ENCODE peak calls at places on chromosomes 13 and 19, in five cellular contexts. T, U, C, Q and A are unnamed samples. For H3K9me3 and H3K27me3, the result is how much of the 10 kb centered on the place peaks cover.

GRCh38 chr19:3725640-3726310 is 17.6 kb downstream of the TJP3 start:
- DNase-seq in T (no peak), U (no peak), C (no peak), Q (peak), A (no peak)

GRCh38 chr19:35089554-35089953 is 26.1 kb upstream of the FXYD3 start:
- DNase-seq in T (no peak), U (no peak), C (no peak), Q (no peak), A (no peak)

GRCh38 chr13:68390987-68391386 is 1160.9 kb upstream of the PCDH9 start:
- DNase-seq in T (no peak), U (no peak), C (no peak), Q (no peak), A (no peak)

GRCh38 chr19:1247747-1248453 is 483 bp upstream of the MIDN start:
- DNase-seq in T (peak), U (no peak), C (no peak), Q (peak), A (peak)

GRCh38 chr19:14516746-14517438 is 1.3 kb downstream of the DNAJB1 start:
- DNase-seq in T (peak), U (no peak), C (no peak), Q (no peak), A (no peak)

GRCh38 chr13:38391341-38391740 is 41.7 kb downstream of the UFM1 start:
- DNase-seq in T (no peak), U (no peak), C (no peak), Q (no peak), A (no peak)

GRCh38 chr13:92097337-92097903 is 699.0 kb downstream of the GPC5 start:
- DNase-seq in T (no peak), U (no peak), C (no peak), Q (no peak), A (no peak)

GRCh38 chr19:35309481-35310279 is 17.7 kb downstream of the MAG start:
- DNase-seq in T (no peak), U (no peak), C (no peak), Q (peak), A (peak)

GRCh38 chr13:29664591-29664990 is 69.1 kb upstream of the SLC7A1 start:
- DNase-seq in T (no peak), U (no peak), C (no peak), Q (no peak), A (no peak)

GRCh38 chr19:39684283-39684682 is 20.0 kb upstream of the LGALS14 start:
- DNase-seq in T (no peak), U (no peak), C (no peak), Q (no peak), A (no peak)

GRCh38 chr13:105389373-105389772 is 1146.1 kb downstream of the EFNB2 start:
- DNase-seq in T (no peak), U (no peak), C (no peak), Q (no peak), A (no peak)

GRCh38 chr13:30856004-30856790 is 49.9 kb upstream of the MEDAG start:
- DNase-seq in T (no peak), U (no peak), C (no peak), Q (no peak), A (no peak)

GRCh38 chr13:96091164-96091931 is 1.4 kb downstream of the HS6ST3 start:
- DNase-seq in T (peak), U (no peak), C (peak), Q (peak), A (peak)

GRCh38 chr13:109781384-109782065 is 4.9 kb downstream of the IRS2 start:
- DNase-seq in T (peak), U (no peak), C (no peak), Q (no peak), A (peak)

GRCh38 chr13:114089341-114089740 is 43.1 kb downstream of the RASA3 start:
- DNase-seq in T (no peak), U (no peak), C (no peak), Q (no peak), A (peak)

GRCh38 chr13:77298403-77298802 is 28.5 kb downstream of the MYCBP2 start:
- DNase-seq in T (no peak), U (no peak), C (no peak), Q (no peak), A (no peak)

GRCh38 chr19:14059093-14059480 is 2.8 kb downstream of the PALM3 start:
- DNase-seq in T (no peak), U (peak), C (peak), Q (no peak), A (peak)

GRCh38 chr19:47633516-47633915 is 24.6 kb downstream of the BICRA start:
- DNase-seq in T (no peak), U (no peak), C (no peak), Q (no peak), A (no peak)

GRCh38 chr19:1579222-1579621 is 11.1 kb upstream of the MEX3D start:
- DNase-seq in T (no peak), U (no peak), C (no peak), Q (no peak), A (no peak)

GRCh38 chr19:18723871-18724377 is 40.4 kb downstream of the CRTC1 start:
- DNase-seq in T (no peak), U (no peak), C (no peak), Q (no peak), A (no peak)

GRCh38 chr13:41973247-41973741 is 12.4 kb upstream of the VWA8 start:
- DNase-seq in T (peak), U (no peak), C (no peak), Q (no peak), A (no peak)

GRCh38 chr13:52924241-52925148 is 76.1 kb upstream of the PCDH8 start:
- DNase-seq in T (no peak), U (no peak), C (no peak), Q (no peak), A (peak)

GRCh38 chr13:25538276-25538675 is 166.5 kb downstream of the ATP8A2 start:
- DNase-seq in T (no peak), U (no peak), C (no peak), Q (no peak), A (no peak)

GRCh38 chr13:86572115-86572514 is 772.9 kb upstream of the SLITRK6 start:
- DNase-seq in T (peak), U (no peak), C (no peak), Q (no peak), A (no peak)

GRCh38 chr19:35901055-35901644 is 810 bp upstream of the NFKBID start:
- DNase-seq in T (peak), U (no peak), C (no peak), Q (no peak), A (peak)

GRCh38 chr13:48131481-48131992 is 36.6 kb upstream of the MED4 start:
- DNase-seq in T (no peak), U (no peak), C (no peak), Q (no peak), A (no peak)

GRCh38 chr13:48126944-48127814 is 32.3 kb upstream of the MED4 start:
- DNase-seq in T (peak), U (peak), C (peak), Q (peak), A (peak)

GRCh38 chr13:48138270-48138669 is 43.4 kb upstream of the MED4 start:
- DNase-seq in T (no peak), U (no peak), C (no peak), Q (no peak), A (no peak)

DNA sequence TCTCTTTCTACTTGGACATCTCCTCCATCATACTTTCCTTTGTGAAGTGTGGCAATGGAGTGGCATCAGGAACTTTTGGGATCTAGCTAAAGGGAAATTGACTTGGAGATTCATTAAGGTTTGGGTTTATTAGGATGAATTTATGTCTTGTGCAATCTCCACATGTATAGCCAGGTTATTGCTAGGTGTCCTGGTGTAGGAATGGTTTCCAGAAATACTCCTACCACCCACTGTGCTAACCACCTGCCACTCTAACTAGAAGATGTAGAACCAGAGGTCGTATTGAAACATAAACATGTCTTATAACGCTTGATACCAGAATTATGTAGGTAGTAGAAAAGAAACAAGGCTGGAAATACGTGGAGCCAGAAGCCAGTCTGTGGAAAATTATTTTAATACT is 38.1 kb upstream of the MED4 start:
- DNase-seq in T (no peak), U (no peak), C (no peak), Q (no peak), A (no peak)
- H3K9me3 ChIP-seq in T (under half), U (under half), C (under half), Q (under half), A (under half)

GRCh38 chr19:28862238-28862637 is 350.7 kb downstream of the UQCRFS1 start:
- DNase-seq in T (peak), U (no peak), C (no peak), Q (no peak), A (no peak)

GRCh38 chr19:28867978-28868377 is 345.0 kb downstream of the UQCRFS1 start:
- DNase-seq in T (no peak), U (no peak), C (no peak), Q (no peak), A (no peak)

GRCh38 chr19:28864577-28865042 is 348.3 kb downstream of the UQCRFS1 start:
- DNase-seq in T (no peak), U (no peak), C (no peak), Q (peak), A (peak)

GRCh38 chr19:28859811-28860210 is 353.1 kb downstream of the UQCRFS1 start:
- DNase-seq in T (no peak), U (no peak), C (no peak), Q (no peak), A (no peak)

DNA sequence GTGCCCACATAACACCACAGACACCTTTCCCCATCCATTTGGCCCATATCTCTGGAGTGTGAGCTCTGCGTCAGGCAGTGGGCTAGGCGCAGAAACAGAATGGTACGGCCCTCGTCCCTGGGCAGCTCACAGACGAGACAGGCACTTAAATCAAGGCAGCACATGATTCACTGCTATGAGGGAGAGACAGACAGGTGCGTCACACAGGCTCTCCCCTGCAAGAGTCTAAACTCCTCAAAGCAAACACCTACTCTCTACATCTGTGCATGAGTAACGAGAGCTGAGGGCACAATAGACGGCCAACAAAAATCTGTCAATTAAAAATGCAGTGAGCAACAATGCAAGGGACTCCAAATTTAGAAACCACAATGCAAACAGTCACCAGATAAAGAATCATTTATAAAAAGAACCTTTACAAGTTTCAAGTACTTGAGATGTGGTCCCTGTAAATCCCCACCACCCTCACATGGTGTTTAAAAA is 348.9 kb downstream of the UQCRFS1 start:
- DNase-seq in T (no peak), U (no peak), C (no peak), Q (no peak), A (no peak)
- H3K27me3 ChIP-seq in T (under half), U (under half), C (under half), Q (under half), A (under half)

DNA sequence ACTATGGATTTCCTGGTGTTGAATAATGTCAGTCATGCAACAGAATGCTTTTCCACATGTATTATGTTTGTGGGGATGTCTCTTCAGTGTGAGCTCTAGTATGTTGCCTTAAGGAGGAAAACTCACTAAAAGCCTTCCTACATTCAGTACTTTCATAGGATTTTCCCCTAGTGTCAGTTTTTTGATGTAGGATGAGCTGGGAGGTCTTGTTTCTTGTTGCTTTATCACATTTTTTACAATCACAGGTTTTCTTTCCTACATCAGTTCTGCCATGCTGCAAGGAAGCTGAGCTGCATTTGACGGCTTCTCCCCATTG is 8.5 kb upstream of the USP29 start:
- DNase-seq in T (no peak), U (no peak), C (no peak), Q (no peak), A (no peak)
- H3K9me3 ChIP-seq in T (under half), U (under half), C (under half), Q (under half), A (under half)

DNA sequence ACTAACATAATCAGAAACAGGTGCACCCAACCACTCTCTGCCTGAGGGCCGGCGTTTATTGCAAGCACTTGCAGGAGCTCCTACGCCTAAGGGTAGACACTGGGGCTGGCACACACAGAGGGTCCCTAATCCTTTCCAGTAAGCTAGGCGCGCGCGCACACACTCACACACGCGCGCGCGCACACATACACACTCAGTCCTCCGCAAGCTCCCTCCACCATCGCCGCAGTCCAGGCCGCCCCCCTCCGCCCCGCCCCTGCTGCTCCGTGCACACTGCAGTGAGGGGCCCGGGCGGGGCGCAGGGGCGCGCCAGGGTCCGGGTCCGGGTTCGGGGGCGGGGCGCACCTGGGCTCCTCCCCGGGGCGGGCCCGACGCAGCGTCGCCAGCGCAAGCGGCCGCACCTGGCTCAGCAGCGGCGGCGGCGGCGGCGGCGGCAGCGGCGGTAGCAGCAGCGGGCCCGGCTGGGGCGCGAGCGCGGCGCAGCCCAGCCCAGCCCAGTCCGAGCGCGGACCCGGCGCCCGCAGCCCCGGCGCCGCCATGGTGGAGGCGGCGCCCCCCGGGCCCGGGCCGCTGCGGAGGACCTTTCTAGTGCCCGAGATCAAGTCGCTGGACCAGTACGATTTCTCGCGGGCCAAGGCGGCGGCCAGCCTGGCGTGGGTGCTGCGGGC is at the start of gene CAMSAP3:
- DNase-seq in T (peak), U (no peak), C (peak), Q (peak), A (no peak)
- H3K27me3 ChIP-seq in T (under half), U (under half), C (under half), Q (under half), A (under half)

DNA sequence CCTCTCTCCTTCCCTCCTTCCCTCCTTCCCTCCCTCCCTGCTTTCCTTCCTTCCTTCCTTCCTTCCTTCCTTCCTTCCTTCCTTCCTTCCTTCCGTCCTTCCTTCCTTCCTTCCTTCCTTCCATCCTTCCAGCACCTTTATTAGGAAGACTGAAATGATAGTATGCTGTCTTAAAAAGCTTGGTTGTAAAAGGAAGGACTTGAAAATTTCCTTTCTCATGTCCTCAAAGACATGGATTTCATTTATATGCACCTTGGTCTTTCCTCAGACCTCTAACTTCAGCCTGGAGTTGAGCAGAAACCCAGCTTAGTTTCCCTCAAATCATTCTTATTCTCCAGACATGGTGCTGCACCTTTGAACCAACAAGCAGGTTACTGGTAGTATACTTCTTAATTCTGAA is 141.7 kb downstream of the GPC6 start:
- DNase-seq in T (no peak), U (no peak), C (no peak), Q (no peak), A (no peak)
- H3K9me3 ChIP-seq in T (under half), U (under half), C (under half), Q (under half), A (under half)

DNA sequence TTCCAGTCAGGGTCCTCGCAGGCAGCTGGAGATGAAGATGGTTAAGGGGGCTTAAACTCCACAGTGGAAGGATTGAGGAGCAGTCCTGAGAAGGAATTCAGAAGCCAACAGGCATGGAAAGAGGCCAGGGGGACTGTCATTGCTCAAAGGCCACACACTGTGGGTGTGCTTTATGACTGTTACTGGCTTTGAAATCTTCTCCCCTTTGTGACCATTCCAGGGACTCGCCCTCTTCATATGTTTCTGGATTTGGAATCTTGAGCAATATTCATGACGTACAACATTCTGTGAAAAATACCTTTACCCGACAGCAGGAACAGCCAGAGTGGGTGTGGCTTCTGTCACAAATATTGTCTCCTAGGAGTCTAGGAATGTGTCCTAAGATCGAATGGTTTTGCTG is 16.6 kb downstream of the CEACAM7 start:
- DNase-seq in T (no peak), U (no peak), C (no peak), Q (no peak), A (no peak)
- H3K27me3 ChIP-seq in T (under half), U (under half), C (under half), Q (under half), A (under half)

GRCh38 chr19:58217607-58218391 is 10.9 kb upstream of the ZNF544 start:
- DNase-seq in T (no peak), U (no peak), C (no peak), Q (no peak), A (no peak)

GRCh38 chr19:58213075-58213369 is 15.7 kb upstream of the ZNF544 start:
- DNase-seq in T (no peak), U (no peak), C (no peak), Q (no peak), A (no peak)

GRCh38 chr19:58217069-58217481 is 11.6 kb upstream of the ZNF544 start:
- DNase-seq in T (no peak), U (no peak), C (no peak), Q (no peak), A (no peak)

GRCh38 chr19:58209577-58209976 is 19.1 kb upstream of the ZNF544 start:
- DNase-seq in T (no peak), U (no peak), C (no peak), Q (no peak), A (no peak)

DNA sequence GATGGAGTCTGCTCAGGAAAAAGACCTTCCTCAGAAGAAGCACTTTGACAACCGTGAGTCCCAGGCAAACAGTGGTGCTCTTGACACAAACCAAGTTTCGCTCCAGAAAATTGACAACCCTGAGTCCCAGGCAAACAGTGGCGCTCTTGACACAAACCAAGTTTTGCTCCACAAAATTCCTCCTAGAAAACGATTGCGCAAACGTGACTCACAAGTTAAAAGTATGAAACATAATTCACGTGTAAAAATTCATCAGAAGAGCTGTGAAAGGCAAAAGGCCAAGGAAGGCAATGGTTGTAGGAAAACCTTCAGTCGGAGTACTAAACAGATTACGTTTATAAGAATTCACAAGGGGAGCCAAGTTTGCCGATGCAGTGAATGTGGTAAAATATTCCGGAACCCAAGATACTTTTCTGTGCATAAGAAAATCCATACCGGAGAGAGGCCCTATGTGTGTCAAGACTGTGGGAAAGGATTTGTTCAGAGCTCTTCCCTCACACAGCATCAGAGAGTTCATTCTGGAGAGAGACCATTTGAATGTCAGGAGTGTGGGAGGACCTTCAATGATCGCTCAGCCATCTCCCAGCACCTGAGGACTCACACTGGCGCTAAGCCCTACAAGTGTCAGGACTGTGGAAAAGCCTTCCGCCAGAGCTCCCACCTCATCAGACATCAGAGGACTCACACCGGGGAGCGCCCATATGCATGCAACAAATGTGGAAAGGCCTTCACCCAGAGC is 16.2 kb upstream of the ZNF544 start:
- DNase-seq in T (peak), U (no peak), C (no peak), Q (no peak), A (no peak)
- H3K9me3 ChIP-seq in T (under half), U (under half), C (half or more), Q (under half), A (half or more)

GRCh38 chr19:55644842-55645511 is 1.5 kb downstream of the ZNF581 start:
- DNase-seq in T (no peak), U (no peak), C (no peak), Q (no peak), A (no peak)
- H3K27me3 ChIP-seq in T (under half), U (under half), C (under half), Q (under half), A (under half)

GRCh38 chr19:56856822-56857221 is 16.3 kb upstream of the PEG3 start:
- DNase-seq in T (no peak), U (no peak), C (no peak), Q (no peak), A (no peak)
- H3K9me3 ChIP-seq in T (under half), U (under half), C (under half), Q (under half), A (under half)

DNA sequence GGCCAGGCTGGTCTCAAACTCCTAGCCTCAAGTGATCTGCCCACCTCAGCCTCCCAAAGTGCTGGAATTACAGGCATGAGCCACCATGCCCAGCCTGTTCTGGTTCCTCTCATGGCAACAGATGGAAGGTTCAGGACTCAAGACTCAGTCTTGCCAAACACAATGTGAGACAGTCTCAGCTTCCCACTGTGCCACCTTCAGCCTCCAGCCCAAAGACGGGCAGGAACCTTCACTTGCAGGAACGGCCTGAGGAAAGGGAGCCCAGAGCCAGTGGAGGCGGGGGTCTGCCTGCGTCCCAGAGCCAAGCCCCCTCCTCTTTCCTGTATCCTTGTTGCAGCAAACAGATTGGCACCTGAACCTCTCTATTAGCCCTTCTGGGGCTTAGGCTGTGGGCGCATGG is 2.9 kb upstream of the CHST8 start:
- DNase-seq in T (no peak), U (no peak), C (no peak), Q (no peak), A (no peak)
- H3K27me3 ChIP-seq in T (under half), U (under half), C (under half), Q (under half), A (under half)